ENCODE peak calls at places on chromosomes 12 and 14, in four cellular contexts. L is HCT116, W is GM23338, G is left ventricle myocardium inferior. S is an unnamed sample. For H3K27me3, the result is how much of the 10 kb centered on the place peaks cover.

GRCh38 chr12:51401900-51402299 is 10.7 kb upstream of the GALNT6 start:
- DNase-seq in L (no peak), G (no peak), W (no peak), S (no peak)

GRCh38 chr14:77151918-77152588 is 10.5 kb upstream of the ZDHHC22 start:
- DNase-seq in L (peak), G (no peak), W (peak), S (no peak)

GRCh38 chr12:84766375-84766774 is 146.2 kb downstream of the SLC6A15 start:
- DNase-seq in G (no peak), W (no peak), L (no peak), S (no peak)

GRCh38 chr12:9648701-9649531 is 20.6 kb upstream of the CLEC2D start:
- DNase-seq in L (no peak), W (no peak), G (no peak), S (no peak)

GRCh38 chr12:2136901-2137300 is 84.1 kb downstream of the CACNA1C start:
- DNase-seq in G (no peak), L (no peak), W (no peak), S (no peak)

GRCh38 chr12:90945070-90945649 is 9.8 kb downstream of the CCER1 start:
- DNase-seq in L (peak), W (peak), G (no peak), S (no peak)

GRCh38 chr12:52370906-52371608 is 3.8 kb upstream of the KRT85 start:
- DNase-seq in L (no peak), W (no peak), G (peak), S (no peak)

GRCh38 chr12:80484778-80485177 is 40.7 kb downstream of the PTPRQ start:
- DNase-seq in W (no peak), L (no peak), G (no peak), S (no peak)

GRCh38 chr14:50321009-50321660 is 9.0 kb downstream of the DMAC2L start:
- DNase-seq in G (peak), W (peak), L (peak), S (peak)

GRCh38 chr12:24049101-24049500 is 99.6 kb upstream of the SOX5 start:
- DNase-seq in G (no peak), W (no peak), L (no peak), S (no peak)

GRCh38 chr14:66802962-66803361 is 295.0 kb downstream of the GPHN start:
- DNase-seq in W (no peak), G (no peak), L (no peak), S (no peak)

GRCh38 chr12:113152835-113153814 is 3.6 kb downstream of the CFAP73 start:
- DNase-seq in L (peak), G (peak), W (peak), S (peak)

GRCh38 chr12:70117670-70118069 is 125.6 kb upstream of the CNOT2 start:
- DNase-seq in G (no peak), W (no peak), L (no peak), S (no peak)

GRCh38 chr12:89451876-89452275 is 72.7 kb downstream of the GALNT4 start:
- DNase-seq in L (no peak), G (peak), W (peak), S (no peak)

GRCh38 chr12:89878327-89878726 is 169.7 kb upstream of the ATP2B1 start:
- DNase-seq in G (no peak), W (no peak), L (no peak), S (no peak)

GRCh38 chr14:71619472-71619871 is 312.8 kb upstream of the RGS6 start:
- DNase-seq in W (no peak), L (no peak), G (no peak), S (no peak)

GRCh38 chr12:31019561-31020308 is 53.9 kb upstream of the DDX11 start:
- DNase-seq in G (no peak), L (no peak), W (no peak), S (no peak)

GRCh38 chr12:121404734-121405133 is 4.8 kb downstream of the RNF34 start:
- DNase-seq in W (no peak), G (no peak), L (no peak), S (no peak)

GRCh38 chr12:62621239-62621638 is 154.6 kb downstream of the MON2 start:
- DNase-seq in W (no peak), L (no peak), G (no peak), S (no peak)

GRCh38 chr14:30681752-30682355 is 59.7 kb downstream of the SCFD1 start:
- DNase-seq in W (peak), L (peak), G (no peak), S (no peak)

GRCh38 chr14:89340782-89341181 is 76.3 kb downstream of the FOXN3 start:
- DNase-seq in L (no peak), W (no peak), G (no peak), S (no peak)

DNA sequence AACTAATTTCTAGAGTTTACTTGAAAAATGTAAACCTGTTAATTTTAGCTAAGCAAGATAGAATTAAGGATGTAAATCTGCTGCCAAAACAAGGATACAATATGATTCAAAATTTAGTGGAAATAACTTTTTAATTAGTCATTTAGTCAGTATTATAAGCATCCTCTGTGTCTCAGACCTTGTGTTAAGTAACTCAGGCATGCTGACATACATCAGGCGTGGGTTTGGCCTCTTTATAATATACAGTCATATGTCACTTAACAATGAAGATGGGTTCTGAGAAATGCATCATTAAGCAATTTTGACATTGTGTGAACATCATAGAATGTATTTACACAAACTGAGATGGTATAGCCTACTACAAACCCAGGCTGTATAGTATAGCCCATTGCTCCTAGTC is 386.9 kb downstream of the ZFP36L1 start:
- DNase-seq in G (no peak), W (no peak), L (no peak), S (no peak)
- H3K27me3 ChIP-seq in G (under half), W (under half), L (under half), S (under half)

GRCh38 chr14:74219277-74219676 is 20.0 kb upstream of the VSX2 start:
- DNase-seq in W (no peak), G (no peak), L (no peak), S (no peak)

GRCh38 chr14:74221741-74222140 is 17.5 kb upstream of the VSX2 start:
- DNase-seq in L (no peak), W (no peak), G (no peak), S (no peak)

GRCh38 chr14:74218462-74218861 is 20.8 kb upstream of the VSX2 start:
- DNase-seq in W (no peak), L (no peak), G (no peak), S (no peak)

GRCh38 chr14:74220991-74221390 is 18.3 kb upstream of the VSX2 start:
- DNase-seq in G (no peak), L (no peak), W (no peak), S (no peak)

GRCh38 chr14:74219806-74220205 is 19.4 kb upstream of the VSX2 start:
- DNase-seq in W (no peak), G (no peak), L (no peak), S (no peak)
- H3K27me3 ChIP-seq in W (under half), G (half or more), L (under half), S (under half)

DNA sequence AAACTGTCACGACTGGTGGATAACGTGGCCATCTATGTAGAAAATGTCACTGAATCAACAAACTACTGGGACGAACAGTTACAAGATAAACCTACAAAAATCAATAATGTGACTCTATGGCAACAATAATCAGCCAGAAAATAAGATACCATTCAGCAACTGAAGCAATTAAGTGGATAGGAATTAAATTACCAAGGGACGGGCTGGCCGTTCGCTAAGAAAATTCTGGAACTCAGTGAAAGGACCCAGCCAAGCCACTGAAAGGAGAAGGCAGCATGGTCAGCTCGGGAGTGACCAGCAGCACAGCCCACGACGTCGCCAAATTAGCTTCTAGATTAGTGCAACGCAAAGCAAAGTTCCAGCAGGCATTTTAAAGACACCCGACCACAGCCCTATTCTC is 33.6 kb upstream of the TMEM179 start:
- DNase-seq in W (no peak), G (no peak), L (no peak), S (no peak)
- H3K27me3 ChIP-seq in W (under half), G (half or more), L (under half), S (under half)

GRCh38 chr14:95302667-95303066 is 17.0 kb downstream of the CLMN start:
- DNase-seq in W (no peak), L (no peak), G (no peak), S (no peak)

GRCh38 chr14:95305145-95305544 is 14.6 kb downstream of the CLMN start:
- DNase-seq in L (no peak), G (no peak), W (no peak), S (no peak)

GRCh38 chr14:95304342-95304741 is 15.4 kb downstream of the CLMN start:
- DNase-seq in G (no peak), L (no peak), W (no peak), S (no peak)

GRCh38 chr14:95303107-95303506 is 16.6 kb downstream of the CLMN start:
- DNase-seq in L (no peak), G (no peak), W (no peak), S (no peak)

GRCh38 chr14:95303552-95303951 is 16.2 kb downstream of the CLMN start:
- DNase-seq in L (no peak), G (no peak), W (no peak), S (no peak)
- H3K27me3 ChIP-seq in L (under half), G (under half), W (under half), S (under half)

GRCh38 chr12:4911316-4911994 is 1.8 kb downstream of the KCNA1 start:
- DNase-seq in G (no peak), W (peak), L (no peak), S (no peak)
- H3K27me3 ChIP-seq in G (half or more), W (half or more), L (under half), S (under half)

GRCh38 chr12:54525383-54525782 is 24.0 kb upstream of the PDE1B start:
- DNase-seq in L (no peak), G (no peak), W (no peak), S (no peak)

GRCh38 chr12:54535474-54535873 is 13.9 kb upstream of the PDE1B start:
- DNase-seq in L (no peak), W (no peak), G (no peak), S (no peak)

GRCh38 chr12:54526800-54527630 is 22.4 kb upstream of the PDE1B start:
- DNase-seq in G (peak), W (peak), L (peak), S (no peak)

GRCh38 chr12:54527631-54527929 is 21.8 kb upstream of the PDE1B start:
- DNase-seq in G (no peak), W (peak), L (no peak), S (no peak)

GRCh38 chr12:54529581-54529980 is 19.8 kb upstream of the PDE1B start:
- DNase-seq in W (no peak), G (no peak), L (no peak), S (no peak)
- H3K27me3 ChIP-seq in W (under half), G (half or more), L (half or more), S (under half)

DNA sequence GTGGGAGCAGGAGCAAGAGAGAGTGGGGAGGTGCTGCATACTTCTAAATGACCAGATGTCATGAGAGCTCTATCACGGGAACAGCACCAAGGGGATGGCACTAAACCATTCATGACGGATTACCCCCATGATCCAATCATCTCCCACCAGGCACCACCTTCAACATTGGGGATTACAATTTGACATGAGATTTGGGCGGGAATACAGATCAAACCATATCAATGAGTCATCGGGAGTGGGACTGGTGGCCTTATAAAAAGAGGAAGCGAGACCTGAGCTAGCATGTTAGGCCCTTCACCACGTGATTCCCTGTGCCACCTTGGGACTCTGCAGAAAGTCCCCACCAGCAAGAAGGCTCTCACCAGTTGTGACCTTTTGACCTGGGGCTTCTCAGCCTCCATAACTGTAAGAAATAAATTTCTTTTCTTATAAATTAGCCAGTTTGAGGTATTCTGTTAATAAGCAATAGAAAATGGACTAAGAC is 28.7 kb downstream of the COX8C start:
- DNase-seq in L (no peak), G (no peak), W (no peak), S (no peak)
- H3K27me3 ChIP-seq in L (under half), G (under half), W (under half), S (under half)

GRCh38 chr14:39094515-39094914 is 8.5 kb downstream of the SEC23A start:
- DNase-seq in W (no peak), L (no peak), G (no peak), S (no peak)

GRCh38 chr14:39087493-39087892 is 15.5 kb downstream of the SEC23A start:
- DNase-seq in W (no peak), G (no peak), L (no peak), S (no peak)

GRCh38 chr14:39091716-39092115 is 11.3 kb downstream of the SEC23A start:
- DNase-seq in W (no peak), L (no peak), G (no peak), S (no peak)

GRCh38 chr14:39085933-39086332 is 17.1 kb downstream of the SEC23A start:
- DNase-seq in L (no peak), W (no peak), G (no peak), S (no peak)

GRCh38 chr14:39090548-39091111 is 12.4 kb downstream of the SEC23A start:
- DNase-seq in G (no peak), W (no peak), L (no peak), S (no peak)
- H3K27me3 ChIP-seq in G (under half), W (under half), L (under half), S (under half)

DNA sequence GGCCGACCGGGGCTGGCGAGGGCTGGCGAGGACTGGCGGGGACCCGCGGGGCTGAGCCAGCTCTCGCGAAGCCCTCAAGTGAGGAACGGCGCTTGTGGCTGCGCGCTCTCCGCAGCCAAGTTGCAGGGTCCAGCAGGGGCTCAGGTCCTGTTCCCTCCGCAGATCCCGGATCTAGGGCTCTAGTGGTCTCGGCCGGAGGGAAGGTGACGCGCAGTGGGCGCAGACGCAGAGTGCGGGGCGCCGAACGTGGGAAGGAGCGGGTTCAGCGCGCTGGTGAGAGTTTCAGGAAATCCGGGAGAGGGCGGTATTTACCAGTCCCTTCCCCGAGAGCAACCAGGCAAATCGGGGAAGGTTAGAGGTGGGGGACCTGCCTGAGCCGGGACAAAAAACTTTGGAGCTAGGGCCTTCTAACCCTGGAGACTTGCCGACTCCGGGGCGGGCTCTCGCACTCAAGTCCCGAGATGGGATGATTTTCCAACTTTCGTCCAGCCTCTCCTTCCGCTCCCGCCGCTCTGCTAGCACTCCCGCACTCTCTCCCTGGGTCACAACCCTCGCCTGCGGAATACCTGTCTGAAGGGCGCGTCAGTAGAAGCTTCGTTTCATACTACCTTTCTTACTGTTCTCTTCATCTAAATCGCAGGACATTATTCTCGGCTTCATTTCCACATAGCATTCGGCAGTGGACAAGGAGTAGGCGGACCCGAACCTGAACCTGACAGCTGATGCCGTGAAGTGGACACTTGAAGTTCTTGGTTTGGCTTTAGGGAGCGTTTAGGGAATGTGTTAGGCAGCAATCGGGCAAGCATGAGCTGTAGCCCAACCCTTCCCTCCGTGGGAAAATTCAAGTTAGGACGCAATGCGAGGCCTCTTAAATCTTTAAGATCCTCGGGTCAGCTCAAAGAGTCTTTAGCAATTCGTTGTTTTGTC is 13.6 kb upstream of the PAX9 start:
- DNase-seq in L (no peak), W (peak), G (no peak), S (no peak)
- H3K27me3 ChIP-seq in L (under half), W (half or more), G (half or more), S (under half)

S was measured in effector memory CD4-positive, alpha-beta T cell.